ENCODE peak calls at places on chromosomes 7 and 10, in four cellular contexts. W is activated CD8-positive, alpha-beta memory T cell treated with anti-CD3 and anti-CD28 coated beads, Interleukin-2, amount 50 U/mL, for 48 hours; O is NAMALWA; M is SK-MEL-5. X is an unnamed sample.
A peak's percentile ranks its signal among the peaks of the same experiment; 100 is the strongest.

GRCh38 chr7:19508124-19508523 is 200.7 kb downstream of the POLR1F start:
- DNase-seq in W (no peak), O (no peak), M (no peak), X (no peak)

GRCh38 chr7:79471283-79471682 is 17.8 kb upstream of the MAGI2 start:
- DNase-seq in W (no peak), O (no peak), M (no peak), X (peak; percentile 71)

GRCh38 chr10:66882271-66882670 is 43.6 kb upstream of the LRRTM3 start:
- DNase-seq in W (no peak), O (no peak), M (no peak), X (no peak)

GRCh38 chr10:120588311-120588710 is 131.3 kb downstream of the PLPP4 start:
- DNase-seq in W (no peak), O (no peak), M (no peak), X (no peak)

GRCh38 chr7:85004402-85004801 is 182.5 kb downstream of the SEMA3D start:
- DNase-seq in W (no peak), O (no peak), M (peak; percentile 88), X (no peak)

GRCh38 chr7:47651355-47652317 is 69.7 kb upstream of the TNS3 start:
- DNase-seq in W (no peak), O (no peak), M (no peak), X (no peak)

GRCh38 chr7:19405546-19405945 is 260.3 kb upstream of the FERD3L start:
- DNase-seq in W (no peak), O (no peak), M (no peak), X (no peak)

GRCh38 chr7:138000081-138000701 is 1.7 kb downstream of the CREB3L2 start:
- DNase-seq in W (no peak), O (peak; percentile 79), M (peak; percentile 55), X (no peak)

GRCh38 chr7:111771638-111772037 is 209.3 kb upstream of the IMMP2L start:
- DNase-seq in W (no peak), O (no peak), M (no peak), X (no peak)

GRCh38 chr10:20768849-20769248 is 128.3 kb downstream of the NEBL start:
- DNase-seq in W (no peak), O (peak; percentile 27), M (peak; percentile 16), X (no peak)

GRCh38 chr10:113493195-113493594 is 59.7 kb upstream of the HABP2 start:
- DNase-seq in W (no peak), O (no peak), M (no peak), X (peak; percentile 6)

GRCh38 chr10:6445671-6446278 is 134.3 kb downstream of the PRKCQ start:
- DNase-seq in W (peak; percentile 67), O (peak; percentile 64), M (peak; percentile 48), X (peak; percentile 30)

GRCh38 chr7:27147211-27148030 is at the start of gene HOXA6:
- DNase-seq in W (peak; percentile 57), O (no peak), M (no peak), X (no peak)

GRCh38 chr7:112566392-112567324 is 85.9 kb downstream of the LSMEM1 start:
- DNase-seq in W (no peak), O (no peak), M (peak; percentile 40), X (no peak)

GRCh38 chr10:30313579-30314376 is 35.3 kb downstream of the MTPAP start:
- DNase-seq in W (no peak), O (no peak), M (no peak), X (no peak)

GRCh38 chr7:17392846-17393245 is 94.4 kb downstream of the AHR start:
- DNase-seq in W (no peak), O (no peak), M (no peak), X (no peak)

GRCh38 chr7:125878990-125879389 is 949.4 kb upstream of the POT1 start:
- DNase-seq in W (no peak), O (no peak), M (peak; percentile 70), X (no peak)

GRCh38 chr10:34815174-34816066 is at the start of gene PARD3:
- DNase-seq in W (peak; percentile 53), O (no peak), M (peak; percentile 52), X (no peak)

GRCh38 chr7:100598425-100598824 is 3.7 kb upstream of the PCOLCE start:
- DNase-seq in W (no peak), O (no peak), M (no peak), X (no peak)

GRCh38 chr7:152618427-152618826 is 57.5 kb downstream of the XRCC2 start:
- DNase-seq in W (no peak), O (no peak), M (no peak), X (no peak)